ENCODE peak calls at places on chromosome 7, in six cellular contexts. K is HT1080; D is activated CD8-positive, alpha-beta memory T cell treated with anti-CD3 and anti-CD28 coated beads, Interleukin-2, amount 50 U/mL, for 4 hours; C is A172; I is germinal center; A is foreskin melanocyte. G is an unnamed sample.

GRCh38 chr7:139671967-139672366 is 105.8 kb downstream of the HIPK2 start:
- DNase-seq in K (no peak), D (no peak), C (no peak), I (no peak), A (no peak), G (no peak)

GRCh38 chr7:25739096-25739495 is 412.9 kb upstream of the NFE2L3 start:
- DNase-seq in K (no peak), D (no peak), C (no peak), I (no peak), A (no peak), G (no peak)

GRCh38 chr7:77752016-77752415 is 46.2 kb downstream of the TMEM60 start:
- DNase-seq in K (no peak), D (no peak), C (no peak), I (no peak), A (no peak), G (peak)

GRCh38 chr7:26159243-26159642 is 7.2 kb downstream of the NFE2L3 start:
- DNase-seq in K (peak), D (no peak), C (peak), I (no peak), A (no peak), G (no peak)

GRCh38 chr7:150406565-150407421 is 27.7 kb downstream of the ZNF775 start:
- DNase-seq in K (no peak), D (no peak), C (no peak), I (peak), A (no peak), G (no peak)

GRCh38 chr7:20310963-20311742 is 19.5 kb upstream of the ITGB8 start:
- DNase-seq in K (peak), D (no peak), C (peak), I (no peak), A (peak), G (no peak)

GRCh38 chr7:46296526-46296925 is 375.5 kb upstream of the IGFBP3 start:
- DNase-seq in K (no peak), D (no peak), C (no peak), I (no peak), A (no peak), G (no peak)

GRCh38 chr7:107370816-107371215 is 99.0 kb upstream of the GPR22 start:
- DNase-seq in K (no peak), D (no peak), C (no peak), I (no peak), A (peak), G (no peak)

GRCh38 chr7:54969190-54969967 is 49.4 kb upstream of the EGFR start:
- DNase-seq in K (peak), D (no peak), C (peak), I (no peak), A (no peak), G (no peak)

GRCh38 chr7:30168800-30169584 is 34.2 kb downstream of the MTURN start:
- DNase-seq in K (peak), D (no peak), C (peak), I (no peak), A (peak), G (no peak)

GRCh38 chr7:92875719-92876118 is 39.3 kb upstream of the CDK6 start:
- DNase-seq in K (peak), D (no peak), C (no peak), I (no peak), A (no peak), G (no peak)

GRCh38 chr7:51785171-51785570 is 468.6 kb upstream of the COBL start:
- DNase-seq in K (no peak), D (no peak), C (no peak), I (no peak), A (no peak), G (no peak)

GRCh38 chr7:131336956-131337355 is 9.3 kb downstream of the MKLN1 start:
- DNase-seq in K (no peak), D (no peak), C (peak), I (no peak), A (no peak), G (no peak)

GRCh38 chr7:90945104-90945752 is 319.0 kb upstream of the FZD1 start:
- DNase-seq in K (no peak), D (no peak), C (no peak), I (no peak), A (no peak), G (no peak)

GRCh38 chr7:111863269-111863668 is 301.0 kb upstream of the IMMP2L start:
- DNase-seq in K (no peak), D (no peak), C (no peak), I (no peak), A (no peak), G (no peak)

GRCh38 chr7:18472161-18472483 is 23.4 kb upstream of the HDAC9 start:
- DNase-seq in K (no peak), D (no peak), C (no peak), I (no peak), A (no peak), G (no peak)

GRCh38 chr7:120070201-120070600 is 202.8 kb upstream of the KCND2 start:
- DNase-seq in K (no peak), D (no peak), C (no peak), I (no peak), A (no peak), G (no peak)

GRCh38 chr7:141409911-141410329 is 141.3 kb upstream of the AGK start:
- DNase-seq in K (no peak), D (no peak), C (no peak), I (no peak), A (no peak), G (no peak)

GRCh38 chr7:122380993-122381392 is 76.4 kb upstream of the FEZF1 start:
- DNase-seq in K (no peak), D (no peak), C (no peak), I (no peak), A (no peak), G (no peak)

GRCh38 chr7:73433924-73434700 is 534 bp downstream of the FZD9 start:
- DNase-seq in K (no peak), D (no peak), C (no peak), I (no peak), A (no peak), G (no peak)

G was measured in SIG-M5.